ENCODE peak calls at places on chromosome 11, in eight cellular contexts. One of them, this sample, is unnamed.

GRCh38 chr11:96827164-96827563 is 437.4 kb downstream of the JRKL start:
- DNase-seq in NCI-H1694 treated with DMSO at 0.1 percent for 48 hours: no peak
- DNase-seq in RPMI7951: no peak
- DNase-seq in fibroblast of the conjunctiva: peak
- DNase-seq in GM12865: no peak
- DNase-seq in spleen: no peak
- DNase-seq in NCI-H2171: peak
- DNase-seq in HS-5: no peak
- DNase-seq in this sample: no peak

GRCh38 chr11:106695506-106695905 is 322.8 kb downstream of the GUCY1A2 start:
- DNase-seq in NCI-H1694 treated with DMSO at 0.1 percent for 48 hours: no peak
- DNase-seq in RPMI7951: peak
- DNase-seq in fibroblast of the conjunctiva: peak
- DNase-seq in GM12865: no peak
- DNase-seq in spleen: no peak
- DNase-seq in NCI-H2171: no peak
- DNase-seq in HS-5: no peak
- DNase-seq in this sample: no peak

GRCh38 chr11:78040691-78041379 is 17.8 kb upstream of the KCTD14 start:
- DNase-seq in NCI-H1694 treated with DMSO at 0.1 percent for 48 hours: no peak
- DNase-seq in RPMI7951: no peak
- DNase-seq in fibroblast of the conjunctiva: no peak
- DNase-seq in GM12865: no peak
- DNase-seq in spleen: no peak
- DNase-seq in NCI-H2171: no peak
- DNase-seq in HS-5: no peak
- DNase-seq in this sample: no peak

GRCh38 chr11:19013181-19013857 is 47.2 kb downstream of the MRGPRX2 start:
- DNase-seq in NCI-H1694 treated with DMSO at 0.1 percent for 48 hours: no peak
- DNase-seq in RPMI7951: no peak
- DNase-seq in fibroblast of the conjunctiva: no peak
- DNase-seq in GM12865: no peak
- DNase-seq in spleen: no peak
- DNase-seq in NCI-H2171: no peak
- DNase-seq in HS-5: no peak
- DNase-seq in this sample: no peak

GRCh38 chr11:107301886-107302285 is 155.7 kb downstream of the CWF19L2 start:
- DNase-seq in NCI-H1694 treated with DMSO at 0.1 percent for 48 hours: no peak
- DNase-seq in RPMI7951: no peak
- DNase-seq in fibroblast of the conjunctiva: no peak
- DNase-seq in GM12865: no peak
- DNase-seq in spleen: no peak
- DNase-seq in NCI-H2171: no peak
- DNase-seq in HS-5: no peak
- DNase-seq in this sample: no peak

GRCh38 chr11:116224889-116225200 is 547.9 kb downstream of the BUD13 start:
- DNase-seq in NCI-H1694 treated with DMSO at 0.1 percent for 48 hours: no peak
- DNase-seq in RPMI7951: no peak
- DNase-seq in fibroblast of the conjunctiva: no peak
- DNase-seq in GM12865: no peak
- DNase-seq in spleen: no peak
- DNase-seq in NCI-H2171: peak
- DNase-seq in HS-5: no peak
- DNase-seq in this sample: no peak

GRCh38 chr11:15770798-15771414 is 585.4 kb downstream of the SOX6 start:
- DNase-seq in NCI-H1694 treated with DMSO at 0.1 percent for 48 hours: no peak
- DNase-seq in RPMI7951: no peak
- DNase-seq in fibroblast of the conjunctiva: no peak
- DNase-seq in GM12865: peak
- DNase-seq in spleen: no peak
- DNase-seq in NCI-H2171: no peak
- DNase-seq in HS-5: peak
- DNase-seq in this sample: no peak

GRCh38 chr11:126082251-126083109 is 19.8 kb upstream of the CDON start:
- DNase-seq in NCI-H1694 treated with DMSO at 0.1 percent for 48 hours: no peak
- DNase-seq in RPMI7951: no peak
- DNase-seq in fibroblast of the conjunctiva: no peak
- DNase-seq in GM12865: no peak
- DNase-seq in spleen: no peak
- DNase-seq in NCI-H2171: no peak
- DNase-seq in HS-5: no peak
- DNase-seq in this sample: no peak

GRCh38 chr11:65311197-65311631 is 3.5 kb upstream of the CDC42EP2 start:
- DNase-seq in NCI-H1694 treated with DMSO at 0.1 percent for 48 hours: no peak
- DNase-seq in RPMI7951: peak
- DNase-seq in fibroblast of the conjunctiva: no peak
- DNase-seq in GM12865: no peak
- DNase-seq in spleen: no peak
- DNase-seq in NCI-H2171: no peak
- DNase-seq in HS-5: no peak
- DNase-seq in this sample: no peak

GRCh38 chr11:108853864-108854263 is 189.0 kb downstream of the DDX10 start:
- DNase-seq in NCI-H1694 treated with DMSO at 0.1 percent for 48 hours: no peak
- DNase-seq in RPMI7951: no peak
- DNase-seq in fibroblast of the conjunctiva: no peak
- DNase-seq in GM12865: peak
- DNase-seq in spleen: no peak
- DNase-seq in NCI-H2171: no peak
- DNase-seq in HS-5: no peak
- DNase-seq in this sample: no peak

GRCh38 chr11:16528639-16529038 is 172.3 kb upstream of the SOX6 start:
- DNase-seq in NCI-H1694 treated with DMSO at 0.1 percent for 48 hours: no peak
- DNase-seq in RPMI7951: no peak
- DNase-seq in fibroblast of the conjunctiva: no peak
- DNase-seq in GM12865: no peak
- DNase-seq in spleen: no peak
- DNase-seq in NCI-H2171: no peak
- DNase-seq in HS-5: no peak
- DNase-seq in this sample: no peak

GRCh38 chr11:36092314-36093030 is 148.6 kb downstream of the LDLRAD3 start:
- DNase-seq in NCI-H1694 treated with DMSO at 0.1 percent for 48 hours: no peak
- DNase-seq in RPMI7951: no peak
- DNase-seq in fibroblast of the conjunctiva: no peak
- DNase-seq in GM12865: no peak
- DNase-seq in spleen: no peak
- DNase-seq in NCI-H2171: no peak
- DNase-seq in HS-5: no peak
- DNase-seq in this sample: no peak

GRCh38 chr11:120612363-120613263 is 101.1 kb downstream of the GRIK4 start:
- DNase-seq in NCI-H1694 treated with DMSO at 0.1 percent for 48 hours: no peak
- DNase-seq in RPMI7951: peak
- DNase-seq in fibroblast of the conjunctiva: no peak
- DNase-seq in GM12865: peak
- DNase-seq in spleen: no peak
- DNase-seq in NCI-H2171: no peak
- DNase-seq in HS-5: no peak
- DNase-seq in this sample: no peak

GRCh38 chr11:62560566-62561103 is 13.1 kb downstream of the EEF1G start:
- DNase-seq in NCI-H1694 treated with DMSO at 0.1 percent for 48 hours: peak
- DNase-seq in RPMI7951: peak
- DNase-seq in fibroblast of the conjunctiva: peak
- DNase-seq in GM12865: peak
- DNase-seq in spleen: peak
- DNase-seq in NCI-H2171: no peak
- DNase-seq in HS-5: peak
- DNase-seq in this sample: peak

GRCh38 chr11:58739725-58740430 is 8.1 kb upstream of the GLYAT start:
- DNase-seq in NCI-H1694 treated with DMSO at 0.1 percent for 48 hours: no peak
- DNase-seq in RPMI7951: peak
- DNase-seq in fibroblast of the conjunctiva: no peak
- DNase-seq in GM12865: no peak
- DNase-seq in spleen: no peak
- DNase-seq in NCI-H2171: no peak
- DNase-seq in HS-5: peak
- DNase-seq in this sample: peak

GRCh38 chr11:26062665-26063064 is 269.3 kb upstream of the ANO3 start:
- DNase-seq in NCI-H1694 treated with DMSO at 0.1 percent for 48 hours: no peak
- DNase-seq in RPMI7951: no peak
- DNase-seq in fibroblast of the conjunctiva: no peak
- DNase-seq in GM12865: no peak
- DNase-seq in spleen: no peak
- DNase-seq in NCI-H2171: no peak
- DNase-seq in HS-5: no peak
- DNase-seq in this sample: no peak

GRCh38 chr11:69924308-69925161 is 105.3 kb upstream of the FGF3 start:
- DNase-seq in NCI-H1694 treated with DMSO at 0.1 percent for 48 hours: no peak
- DNase-seq in RPMI7951: no peak
- DNase-seq in fibroblast of the conjunctiva: no peak
- DNase-seq in GM12865: no peak
- DNase-seq in spleen: no peak
- DNase-seq in NCI-H2171: no peak
- DNase-seq in HS-5: no peak
- DNase-seq in this sample: no peak

GRCh38 chr11:133790995-133791394 is 54.3 kb downstream of the SPATA19 start:
- DNase-seq in NCI-H1694 treated with DMSO at 0.1 percent for 48 hours: no peak
- DNase-seq in RPMI7951: no peak
- DNase-seq in fibroblast of the conjunctiva: no peak
- DNase-seq in GM12865: no peak
- DNase-seq in spleen: no peak
- DNase-seq in NCI-H2171: no peak
- DNase-seq in HS-5: no peak
- DNase-seq in this sample: no peak

GRCh38 chr11:64758330-64759079 is 1.3 kb downstream of the PYGM start:
- DNase-seq in NCI-H1694 treated with DMSO at 0.1 percent for 48 hours: no peak
- DNase-seq in RPMI7951: no peak
- DNase-seq in fibroblast of the conjunctiva: no peak
- DNase-seq in GM12865: no peak
- DNase-seq in spleen: peak
- DNase-seq in NCI-H2171: no peak
- DNase-seq in HS-5: no peak
- DNase-seq in this sample: no peak

This sample was measured in GM04503.